ENCODE peak calls at places on chromosomes 2 and 18, in six cellular contexts. W is KG1, T is midbrain, Q is renal cortical epithelial cell, H is NCI-H1694 treated with DMSO at 0.1 percent for 48 hours, F is T-helper 2 cell. I is an unnamed sample.

GRCh38 chr2:96386470-96386869 is 50.9 kb downstream of the NCAPH start:
- DNase-seq in Q (peak), W (no peak), F (no peak), T (no peak), H (no peak), I (no peak)

GRCh38 chr2:102753563-102754159 is 8.2 kb upstream of the TMEM182 start:
- DNase-seq in T (peak), W (peak), Q (peak), F (peak), H (peak), I (peak)

GRCh38 chr18:61852496-61852895 is 40.3 kb downstream of the RNF152 start:
- DNase-seq in W (no peak), Q (no peak), H (no peak), T (no peak), F (no peak), I (no peak)

GRCh38 chr2:144801325-144801724 is 281.4 kb upstream of the ZEB2 start:
- DNase-seq in Q (no peak), F (no peak), H (no peak), W (no peak), T (no peak), I (no peak)

GRCh38 chr18:3667255-3668137 is 217.5 kb downstream of the TGIF1 start:
- DNase-seq in H (no peak), T (no peak), Q (no peak), W (no peak), F (no peak), I (no peak)

GRCh38 chr2:174477772-174478171 is 9.1 kb downstream of the GPR155 start:
- DNase-seq in W (no peak), H (no peak), F (no peak), Q (no peak), T (no peak), I (no peak)

GRCh38 chr18:48767090-48767670 is 183.6 kb downstream of the SMAD7 start:
- DNase-seq in Q (peak), F (peak), T (no peak), W (no peak), H (no peak), I (no peak)

GRCh38 chr2:128369126-128369555 is 50.5 kb upstream of the HS6ST1 start:
- DNase-seq in H (no peak), T (no peak), F (no peak), W (no peak), Q (no peak), I (no peak)

GRCh38 chr18:54647176-54647575 is 56.1 kb downstream of the DYNAP start:
- DNase-seq in Q (peak), F (peak), W (peak), H (no peak), T (no peak), I (no peak)

GRCh38 chr2:54894467-54894866 is 155.8 kb downstream of the RTN4 start:
- DNase-seq in H (no peak), Q (no peak), W (no peak), F (no peak), T (no peak), I (no peak)

GRCh38 chr2:233440714-233441113 is 86.4 kb downstream of the DGKD start:
- DNase-seq in H (no peak), W (no peak), F (no peak), Q (no peak), T (no peak), I (no peak)

GRCh38 chr2:135744761-135745314 is 3.2 kb downstream of the UBXN4 start:
- DNase-seq in H (peak), W (no peak), Q (peak), T (no peak), F (peak), I (peak)

GRCh38 chr2:57330447-57330846 is 716.2 kb upstream of the VRK2 start:
- DNase-seq in F (no peak), W (no peak), T (no peak), H (no peak), Q (peak), I (no peak)

GRCh38 chr2:157782057-157782845 is 93.9 kb downstream of the ACVR1 start:
- DNase-seq in Q (peak), H (no peak), T (no peak), F (peak), W (no peak), I (peak)

GRCh38 chr2:118838741-118839455 is 8.6 kb downstream of the EN1 start:
- DNase-seq in F (no peak), W (no peak), T (no peak), H (no peak), Q (no peak), I (no peak)

GRCh38 chr2:202135111-202135874 is 62.2 kb downstream of the KIAA2012 start:
- DNase-seq in W (no peak), T (peak), F (no peak), H (no peak), Q (peak), I (peak)